ENCODE peak calls at places on chromosomes 1 and 21, in nine cellular contexts. One of them, this sample, is unnamed.

GRCh38 chr1:113217447-113218208 is 144.6 kb downstream of the LRIG2 start:
- DNase-seq in ovary: peak; percentile 55
- DNase-seq in stimulated activated CD8-positive, alpha-beta memory T cell treated with anti-CD3 and anti-CD28 coated beads, Interleukin-15, amount 100 ng/mL, for 24 hours: no peak
- DNase-seq in fibroblast of lung: no peak
- DNase-seq in fibroblast of mammary gland: no peak
- DNase-seq in T-helper 1 cell: no peak
- DNase-seq in T-helper 9 cell: no peak
- DNase-seq in psoas muscle: no peak
- DNase-seq in breast epithelium: no peak
- DNase-seq in this sample: no peak

GRCh38 chr21:37601027-37601426 is 234.5 kb downstream of the DYRK1A start:
- DNase-seq in ovary: no peak
- DNase-seq in stimulated activated CD8-positive, alpha-beta memory T cell treated with anti-CD3 and anti-CD28 coated beads, Interleukin-15, amount 100 ng/mL, for 24 hours: no peak
- DNase-seq in fibroblast of lung: no peak
- DNase-seq in fibroblast of mammary gland: no peak
- DNase-seq in T-helper 1 cell: no peak
- DNase-seq in T-helper 9 cell: no peak
- DNase-seq in psoas muscle: no peak
- DNase-seq in breast epithelium: no peak
- DNase-seq in this sample: no peak

GRCh38 chr1:222750651-222751050 is 13.6 kb downstream of the FAM177B start:
- DNase-seq in ovary: no peak
- DNase-seq in stimulated activated CD8-positive, alpha-beta memory T cell treated with anti-CD3 and anti-CD28 coated beads, Interleukin-15, amount 100 ng/mL, for 24 hours: no peak
- DNase-seq in fibroblast of lung: no peak
- DNase-seq in fibroblast of mammary gland: no peak
- DNase-seq in T-helper 1 cell: no peak
- DNase-seq in T-helper 9 cell: no peak
- DNase-seq in psoas muscle: no peak
- DNase-seq in breast epithelium: no peak
- DNase-seq in this sample: no peak

GRCh38 chr1:35718492-35719336 is at the start of gene C1orf216:
- DNase-seq in ovary: peak; percentile 68
- DNase-seq in stimulated activated CD8-positive, alpha-beta memory T cell treated with anti-CD3 and anti-CD28 coated beads, Interleukin-15, amount 100 ng/mL, for 24 hours: peak; percentile 51
- DNase-seq in fibroblast of lung: peak; percentile 82
- DNase-seq in fibroblast of mammary gland: peak; percentile 79
- DNase-seq in T-helper 1 cell: peak; percentile 58
- DNase-seq in T-helper 9 cell: peak; percentile 54
- DNase-seq in psoas muscle: peak; percentile 80
- DNase-seq in breast epithelium: peak; percentile 23
- DNase-seq in this sample: peak; percentile 74

GRCh38 chr1:30670195-30671060 is 53.0 kb downstream of the MATN1 start:
- DNase-seq in ovary: no peak
- DNase-seq in stimulated activated CD8-positive, alpha-beta memory T cell treated with anti-CD3 and anti-CD28 coated beads, Interleukin-15, amount 100 ng/mL, for 24 hours: no peak
- DNase-seq in fibroblast of lung: peak; percentile 23
- DNase-seq in fibroblast of mammary gland: peak; percentile 95
- DNase-seq in T-helper 1 cell: no peak
- DNase-seq in T-helper 9 cell: no peak
- DNase-seq in psoas muscle: no peak
- DNase-seq in breast epithelium: no peak
- DNase-seq in this sample: peak; percentile 28

GRCh38 chr1:38284953-38285352 is 238.4 kb upstream of the POU3F1 start:
- DNase-seq in ovary: no peak
- DNase-seq in stimulated activated CD8-positive, alpha-beta memory T cell treated with anti-CD3 and anti-CD28 coated beads, Interleukin-15, amount 100 ng/mL, for 24 hours: no peak
- DNase-seq in fibroblast of lung: no peak
- DNase-seq in fibroblast of mammary gland: no peak
- DNase-seq in T-helper 1 cell: no peak
- DNase-seq in T-helper 9 cell: no peak
- DNase-seq in psoas muscle: no peak
- DNase-seq in breast epithelium: no peak
- DNase-seq in this sample: no peak

GRCh38 chr1:11078631-11079030 is 18.8 kb upstream of the SRM start:
- DNase-seq in ovary: no peak
- DNase-seq in stimulated activated CD8-positive, alpha-beta memory T cell treated with anti-CD3 and anti-CD28 coated beads, Interleukin-15, amount 100 ng/mL, for 24 hours: no peak
- DNase-seq in fibroblast of lung: peak; percentile 51
- DNase-seq in fibroblast of mammary gland: peak; percentile 86
- DNase-seq in T-helper 1 cell: no peak
- DNase-seq in T-helper 9 cell: no peak
- DNase-seq in psoas muscle: no peak
- DNase-seq in breast epithelium: no peak
- DNase-seq in this sample: peak; percentile 62

GRCh38 chr1:85417876-85418275 is 47.1 kb downstream of the DDAH1 start:
- DNase-seq in ovary: no peak
- DNase-seq in stimulated activated CD8-positive, alpha-beta memory T cell treated with anti-CD3 and anti-CD28 coated beads, Interleukin-15, amount 100 ng/mL, for 24 hours: no peak
- DNase-seq in fibroblast of lung: no peak
- DNase-seq in fibroblast of mammary gland: no peak
- DNase-seq in T-helper 1 cell: no peak
- DNase-seq in T-helper 9 cell: no peak
- DNase-seq in psoas muscle: no peak
- DNase-seq in breast epithelium: no peak
- DNase-seq in this sample: no peak

GRCh38 chr1:48793863-48794262 is 17.2 kb upstream of the BEND5 start:
- DNase-seq in ovary: no peak
- DNase-seq in stimulated activated CD8-positive, alpha-beta memory T cell treated with anti-CD3 and anti-CD28 coated beads, Interleukin-15, amount 100 ng/mL, for 24 hours: no peak
- DNase-seq in fibroblast of lung: no peak
- DNase-seq in fibroblast of mammary gland: no peak
- DNase-seq in T-helper 1 cell: no peak
- DNase-seq in T-helper 9 cell: no peak
- DNase-seq in psoas muscle: no peak
- DNase-seq in breast epithelium: no peak
- DNase-seq in this sample: no peak

GRCh38 chr1:156160744-156161181 is 7.4 kb downstream of the SEMA4A start:
- DNase-seq in ovary: peak; percentile 90
- DNase-seq in stimulated activated CD8-positive, alpha-beta memory T cell treated with anti-CD3 and anti-CD28 coated beads, Interleukin-15, amount 100 ng/mL, for 24 hours: peak; percentile 53
- DNase-seq in fibroblast of lung: peak; percentile 76
- DNase-seq in fibroblast of mammary gland: peak; percentile 58
- DNase-seq in T-helper 1 cell: peak; percentile 57
- DNase-seq in T-helper 9 cell: peak; percentile 60
- DNase-seq in psoas muscle: peak; percentile 94
- DNase-seq in breast epithelium: peak; percentile 73
- DNase-seq in this sample: peak; percentile 79

GRCh38 chr21:42316891-42317290 is 1.7 kb upstream of the TFF3 start:
- DNase-seq in ovary: no peak
- DNase-seq in stimulated activated CD8-positive, alpha-beta memory T cell treated with anti-CD3 and anti-CD28 coated beads, Interleukin-15, amount 100 ng/mL, for 24 hours: no peak
- DNase-seq in fibroblast of lung: no peak
- DNase-seq in fibroblast of mammary gland: no peak
- DNase-seq in T-helper 1 cell: no peak
- DNase-seq in T-helper 9 cell: no peak
- DNase-seq in psoas muscle: no peak
- DNase-seq in breast epithelium: no peak
- DNase-seq in this sample: no peak

GRCh38 chr1:9085306-9085940 is 16.0 kb upstream of the SLC2A5 start:
- DNase-seq in ovary: no peak
- DNase-seq in stimulated activated CD8-positive, alpha-beta memory T cell treated with anti-CD3 and anti-CD28 coated beads, Interleukin-15, amount 100 ng/mL, for 24 hours: no peak
- DNase-seq in fibroblast of lung: peak; percentile 53
- DNase-seq in fibroblast of mammary gland: no peak
- DNase-seq in T-helper 1 cell: no peak
- DNase-seq in T-helper 9 cell: no peak
- DNase-seq in psoas muscle: no peak
- DNase-seq in breast epithelium: no peak
- DNase-seq in this sample: no peak

GRCh38 chr1:236800002-236800620 is 5.0 kb downstream of the MTR start:
- DNase-seq in ovary: no peak
- DNase-seq in stimulated activated CD8-positive, alpha-beta memory T cell treated with anti-CD3 and anti-CD28 coated beads, Interleukin-15, amount 100 ng/mL, for 24 hours: no peak
- DNase-seq in fibroblast of lung: peak; percentile 22
- DNase-seq in fibroblast of mammary gland: peak; percentile 28
- DNase-seq in T-helper 1 cell: no peak
- DNase-seq in T-helper 9 cell: no peak
- DNase-seq in psoas muscle: no peak
- DNase-seq in breast epithelium: no peak
- DNase-seq in this sample: peak; percentile 14

GRCh38 chr1:217554849-217555248 is 76.0 kb downstream of the GPATCH2 start:
- DNase-seq in ovary: no peak
- DNase-seq in stimulated activated CD8-positive, alpha-beta memory T cell treated with anti-CD3 and anti-CD28 coated beads, Interleukin-15, amount 100 ng/mL, for 24 hours: no peak
- DNase-seq in fibroblast of lung: peak; percentile 2
- DNase-seq in fibroblast of mammary gland: peak; percentile 15
- DNase-seq in T-helper 1 cell: no peak
- DNase-seq in T-helper 9 cell: no peak
- DNase-seq in psoas muscle: no peak
- DNase-seq in breast epithelium: no peak
- DNase-seq in this sample: no peak

GRCh38 chr1:201222125-201222524 is 31.5 kb downstream of the IGFN1 start:
- DNase-seq in ovary: no peak
- DNase-seq in stimulated activated CD8-positive, alpha-beta memory T cell treated with anti-CD3 and anti-CD28 coated beads, Interleukin-15, amount 100 ng/mL, for 24 hours: no peak
- DNase-seq in fibroblast of lung: no peak
- DNase-seq in fibroblast of mammary gland: no peak
- DNase-seq in T-helper 1 cell: no peak
- DNase-seq in T-helper 9 cell: no peak
- DNase-seq in psoas muscle: no peak
- DNase-seq in breast epithelium: no peak
- DNase-seq in this sample: no peak

GRCh38 chr1:18989956-18990355 is 33.5 kb upstream of the IFFO2 start:
- DNase-seq in ovary: no peak
- DNase-seq in stimulated activated CD8-positive, alpha-beta memory T cell treated with anti-CD3 and anti-CD28 coated beads, Interleukin-15, amount 100 ng/mL, for 24 hours: no peak
- DNase-seq in fibroblast of lung: no peak
- DNase-seq in fibroblast of mammary gland: no peak
- DNase-seq in T-helper 1 cell: no peak
- DNase-seq in T-helper 9 cell: no peak
- DNase-seq in psoas muscle: no peak
- DNase-seq in breast epithelium: no peak
- DNase-seq in this sample: no peak

GRCh38 chr1:155064813-155065436 is 1.4 kb downstream of the EFNA4 start:
- DNase-seq in ovary: no peak
- DNase-seq in stimulated activated CD8-positive, alpha-beta memory T cell treated with anti-CD3 and anti-CD28 coated beads, Interleukin-15, amount 100 ng/mL, for 24 hours: no peak
- DNase-seq in fibroblast of lung: no peak
- DNase-seq in fibroblast of mammary gland: no peak
- DNase-seq in T-helper 1 cell: no peak
- DNase-seq in T-helper 9 cell: no peak
- DNase-seq in psoas muscle: no peak
- DNase-seq in breast epithelium: no peak
- DNase-seq in this sample: no peak

GRCh38 chr21:42401164-42401563 is 2.5 kb upstream of the UBASH3A start:
- DNase-seq in ovary: no peak
- DNase-seq in stimulated activated CD8-positive, alpha-beta memory T cell treated with anti-CD3 and anti-CD28 coated beads, Interleukin-15, amount 100 ng/mL, for 24 hours: no peak
- DNase-seq in fibroblast of lung: peak; percentile 41
- DNase-seq in fibroblast of mammary gland: peak; percentile 21
- DNase-seq in T-helper 1 cell: no peak
- DNase-seq in T-helper 9 cell: no peak
- DNase-seq in psoas muscle: no peak
- DNase-seq in breast epithelium: no peak
- DNase-seq in this sample: no peak

GRCh38 chr1:8789314-8790214 is 27.9 kb downstream of the RERE start:
- DNase-seq in ovary: no peak
- DNase-seq in stimulated activated CD8-positive, alpha-beta memory T cell treated with anti-CD3 and anti-CD28 coated beads, Interleukin-15, amount 100 ng/mL, for 24 hours: no peak
- DNase-seq in fibroblast of lung: no peak
- DNase-seq in fibroblast of mammary gland: no peak
- DNase-seq in T-helper 1 cell: no peak
- DNase-seq in T-helper 9 cell: no peak
- DNase-seq in psoas muscle: no peak
- DNase-seq in breast epithelium: peak; percentile 65
- DNase-seq in this sample: no peak

GRCh38 chr1:79188371-79188770 is 181.8 kb upstream of the ADGRL4 start:
- DNase-seq in ovary: no peak
- DNase-seq in stimulated activated CD8-positive, alpha-beta memory T cell treated with anti-CD3 and anti-CD28 coated beads, Interleukin-15, amount 100 ng/mL, for 24 hours: no peak
- DNase-seq in fibroblast of lung: peak; percentile 56
- DNase-seq in fibroblast of mammary gland: peak; percentile 56
- DNase-seq in T-helper 1 cell: no peak
- DNase-seq in T-helper 9 cell: no peak
- DNase-seq in psoas muscle: no peak
- DNase-seq in breast epithelium: no peak
- DNase-seq in this sample: peak; percentile 63

This sample was measured in fibroblast of villous mesenchyme.